ENCODE peak calls at places on chromosomes 11 and 22, in six cellular contexts. Z is germinal center, C is mesenteric fat pad, K is stromal cell of bone marrow, L is skeletal muscle cell, G is fibroblast of pulmonary artery. D is an unnamed sample.

GRCh38 chr11:127574528-127574927 is 574.0 kb upstream of the KIRREL3 start:
- DNase-seq in G (no peak), L (no peak), Z (no peak), C (no peak), K (no peak), D (no peak)

GRCh38 chr22:49569286-49570031 is 258.2 kb downstream of the BRD1 start:
- DNase-seq in G (no peak), L (no peak), C (peak; percentile 86), K (no peak), Z (no peak), D (no peak)

GRCh38 chr22:39117585-39118191 is 20.6 kb downstream of the APOBEC3H start:
- DNase-seq in K (peak; percentile 19), L (peak; percentile 20), G (peak; percentile 69), Z (peak; percentile 34), C (no peak), D (peak; percentile 57)

GRCh38 chr11:105456950-105457349 is 152.9 kb upstream of the GRIA4 start:
- DNase-seq in C (no peak), Z (no peak), G (no peak), K (no peak), L (no peak), D (no peak)

GRCh38 chr11:38818720-38819119 is 2220.7 kb upstream of the RAG2 start:
- DNase-seq in L (no peak), G (peak; percentile 9), K (no peak), C (no peak), Z (no peak), D (no peak)

GRCh38 chr22:48396785-48397530 is 1430.7 kb downstream of the BRD1 start:
- DNase-seq in K (no peak), G (no peak), Z (no peak), L (no peak), C (peak; percentile 87), D (no peak)

GRCh38 chr22:38833061-38833460 is 10.8 kb downstream of the NPTXR start:
- DNase-seq in G (no peak), C (no peak), Z (no peak), L (no peak), K (no peak), D (no peak)

GRCh38 chr11:69344570-69345145 is 50.7 kb downstream of the MYEOV start:
- DNase-seq in L (no peak), G (no peak), C (peak; percentile 43), K (no peak), Z (no peak), D (no peak)

GRCh38 chr11:57536947-57537654 is at the start of gene SMTNL1:
- DNase-seq in Z (no peak), C (no peak), K (no peak), G (no peak), L (no peak), D (no peak)

GRCh38 chr22:48572951-48573350 is 1254.7 kb downstream of the BRD1 start:
- DNase-seq in G (no peak), C (no peak), L (no peak), K (no peak), Z (no peak), D (no peak)

D was measured in T-helper 9 cell.